ENCODE peak calls at places on chromosomes 11 and 22, in four cellular contexts. X is WERI-Rb-1, U is iPS DF 6.9, L is brain microvascular endothelial cell. G is an unnamed sample.

GRCh38 chr11:2940930-2941821 is 12.0 kb upstream of the PHLDA2 start:
- DNase-seq in U (no peak), L (no peak), X (no peak), G (peak; percentile 18)

GRCh38 chr11:32884770-32885384 is 7.7 kb upstream of the QSER1 start:
- DNase-seq in U (no peak), X (no peak), L (peak; percentile 9), G (peak; percentile 15)

GRCh38 chr11:10400856-10401255 is 54.2 kb upstream of the AMPD3 start:
- DNase-seq in X (no peak), U (no peak), L (no peak), G (no peak)

GRCh38 chr11:31645747-31646146 is 136.2 kb downstream of the ELP4 start:
- DNase-seq in L (peak; percentile 82), U (no peak), X (no peak), G (peak; percentile 90)

GRCh38 chr11:65501530-65502273 is 2.9 kb downstream of the MALAT1 start:
- DNase-seq in U (no peak), L (peak; percentile 44), X (no peak), G (no peak)

GRCh38 chr11:72568861-72569260 is 105.4 kb downstream of the PDE2A start:
- DNase-seq in L (peak; percentile 12), X (no peak), U (no peak), G (peak; percentile 61)

GRCh38 chr22:23107487-23108323 is 34.1 kb downstream of the RSPH14 start:
- DNase-seq in L (no peak), U (no peak), X (peak; percentile 89), G (no peak)

GRCh38 chr11:44130751-44131150 is 35.3 kb downstream of the EXT2 start:
- DNase-seq in X (no peak), U (no peak), L (peak; percentile 24), G (no peak)

GRCh38 chr11:120548682-120549209 is 37.2 kb downstream of the GRIK4 start:
- DNase-seq in L (no peak), X (no peak), U (no peak), G (no peak)

GRCh38 chr11:66277475-66278391 is at the start of gene CNIH2:
- DNase-seq in U (no peak), X (peak; percentile 42), L (no peak), G (no peak)

GRCh38 chr11:2135648-2136201 is 3.5 kb downstream of the IGF2 start:
- DNase-seq in L (no peak), U (no peak), X (no peak), G (no peak)

GRCh38 chr11:121451178-121451981 is 734 bp upstream of the SORL1 start:
- DNase-seq in L (no peak), X (no peak), U (no peak), G (no peak)

GRCh38 chr22:26172389-26172990 is 3.2 kb downstream of the SEZ6L start:
- DNase-seq in X (peak; percentile 77), L (peak; percentile 20), U (no peak), G (peak; percentile 30)

GRCh38 chr11:119205080-119205479 is 1.1 kb upstream of the CBL start:
- DNase-seq in L (no peak), X (no peak), U (no peak), G (no peak)

GRCh38 chr11:72144807-72145565 is 9.5 kb downstream of the FOLR3 start:
- DNase-seq in L (peak; percentile 26), U (no peak), X (no peak), G (peak; percentile 89)

GRCh38 chr22:30340911-30341685 is 14.4 kb upstream of the TBC1D10A start:
- DNase-seq in X (no peak), L (no peak), U (no peak), G (no peak)

GRCh38 chr11:65644837-65645236 is 6.9 kb downstream of the SIPA1 start:
- DNase-seq in L (no peak), U (no peak), X (no peak), G (no peak)

GRCh38 chr11:5204787-5205186 is 4.3 kb upstream of the OR51V1 start:
- DNase-seq in U (peak; percentile 20), L (peak; percentile 69), X (peak; percentile 6), G (peak; percentile 69)

GRCh38 chr11:69364901-69365300 is 70.9 kb downstream of the MYEOV start:
- DNase-seq in U (no peak), X (no peak), L (no peak), G (no peak)

GRCh38 chr11:44179173-44179572 is 83.7 kb downstream of the EXT2 start:
- DNase-seq in U (no peak), L (no peak), X (no peak), G (no peak)

GRCh38 chr11:18005376-18006129 is 7.3 kb downstream of the SERGEF start:
- DNase-seq in X (no peak), L (no peak), U (no peak), G (no peak)

GRCh38 chr11:64250875-64251721 is at the start of gene PLCB3:
- DNase-seq in X (peak; percentile 66), L (no peak), U (no peak), G (no peak)

DNA sequence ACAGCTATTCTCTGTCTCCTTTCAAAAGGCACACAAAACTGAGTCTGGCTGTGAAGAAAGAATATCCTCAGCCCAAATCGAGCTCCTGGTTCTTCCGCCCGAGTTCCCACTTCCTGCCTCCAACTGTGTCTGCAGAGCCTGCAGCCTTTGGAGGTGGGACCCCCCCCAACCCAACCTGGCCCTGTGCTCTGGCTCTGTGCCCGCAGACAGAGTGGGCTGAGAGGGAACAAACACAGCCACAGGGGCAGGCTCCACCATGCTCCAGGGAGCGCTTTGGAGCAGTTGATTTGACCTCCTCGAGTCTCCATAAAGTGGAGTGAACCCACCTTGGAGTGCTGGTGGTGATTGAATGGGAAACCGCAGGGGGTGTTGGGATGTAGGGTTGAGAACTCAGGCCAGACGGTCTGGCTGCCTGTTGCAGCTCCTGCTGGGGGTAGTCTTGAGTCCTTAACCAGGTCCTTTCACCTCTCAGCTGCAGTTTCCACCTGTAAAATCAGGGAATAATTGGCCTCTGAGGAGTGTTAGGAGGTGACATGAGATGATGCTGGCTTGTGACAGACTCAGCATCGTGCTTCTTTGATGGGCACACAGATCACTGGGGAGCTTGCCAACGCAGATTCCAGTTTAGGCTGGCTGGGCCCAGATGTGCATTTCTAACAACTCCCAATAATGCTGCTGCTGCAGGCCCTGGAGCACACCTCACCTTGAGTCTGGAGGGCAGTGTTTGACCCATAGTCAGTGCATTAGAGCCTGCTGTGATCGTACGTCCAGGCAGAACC is 11.4 kb downstream of the DAGLA start:
- DNase-seq in L (no peak), U (no peak), X (no peak), G (no peak)
- H3K27me3 ChIP-seq in L (no peaks in the 10 kb centered on the region), U (no peaks in the 10 kb centered on the region), X (no peaks in the 10 kb centered on the region), G (peaks cover 2% of the 10 kb centered on the region)

DNA sequence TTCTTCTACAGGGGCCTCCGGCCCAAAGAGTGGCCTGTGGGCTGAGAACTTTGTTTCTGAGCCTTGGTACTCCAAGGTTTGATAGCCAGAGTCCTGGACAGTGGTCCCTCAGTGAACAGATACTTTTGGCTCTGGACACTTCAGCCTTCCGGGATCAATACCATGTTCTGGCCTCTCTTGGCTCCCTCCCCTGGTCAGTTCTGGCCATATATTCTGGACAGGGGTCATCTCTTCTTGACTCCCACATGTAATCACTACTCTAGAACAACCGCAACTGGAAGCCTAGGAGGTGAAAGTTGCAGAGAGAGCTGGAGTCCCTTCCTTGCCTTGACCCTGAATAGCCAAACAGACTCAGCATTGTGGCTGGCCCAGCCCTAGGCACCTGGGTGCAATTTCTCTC is 2.3 kb downstream of the RTN4RL2 start:
- DNase-seq in X (no peak), U (no peak), L (no peak), G (no peak)
- H3K27me3 ChIP-seq in X (peaks cover 90% of the 10 kb centered on the region), U (peaks cover 11% of the 10 kb centered on the region), L (peaks cover 46% of the 10 kb centered on the region), G (peaks cover 35% of the 10 kb centered on the region)

GRCh38 chr11:61609000-61609969 is 28.4 kb upstream of the SYT7 start:
- DNase-seq in L (no peak), X (peak; percentile 79), U (no peak), G (no peak)
- H3K27me3 ChIP-seq in L (peaks cover 19% of the 10 kb centered on the region), X (no peaks in the 10 kb centered on the region), U (no peaks in the 10 kb centered on the region), G (peaks cover 2% of the 10 kb centered on the region)

GRCh38 chr11:45871638-45872037 is 13.8 kb upstream of the MAPK8IP1 start:
- DNase-seq in X (no peak), L (no peak), U (no peak), G (no peak)

GRCh38 chr11:45864041-45864440 is 16.8 kb downstream of the CRY2 start:
- DNase-seq in X (no peak), L (no peak), U (no peak), G (no peak)

GRCh38 chr11:45872513-45873356 is 12.7 kb upstream of the MAPK8IP1 start:
- DNase-seq in L (peak; percentile 82), X (peak; percentile 79), U (peak; percentile 70), G (peak; percentile 74)

GRCh38 chr11:45870706-45871105 is 14.7 kb upstream of the MAPK8IP1 start:
- DNase-seq in L (no peak), U (no peak), X (no peak), G (no peak)

DNA sequence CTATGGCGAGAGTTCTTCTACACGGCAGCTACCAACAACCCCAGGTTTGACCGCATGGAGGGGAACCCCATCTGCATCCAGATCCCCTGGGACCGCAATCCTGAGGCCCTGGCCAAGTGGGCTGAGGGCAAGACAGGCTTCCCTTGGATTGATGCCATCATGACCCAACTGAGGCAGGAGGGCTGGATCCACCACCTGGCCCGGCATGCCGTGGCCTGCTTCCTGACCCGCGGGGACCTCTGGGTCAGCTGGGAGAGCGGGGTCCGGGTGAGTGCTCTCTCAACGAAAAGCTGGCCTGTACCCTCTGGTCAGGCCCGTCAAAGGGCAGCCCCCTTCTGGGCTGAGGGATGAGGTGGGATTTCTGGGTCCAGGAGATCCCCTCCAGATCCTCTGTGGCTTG is 15.9 kb upstream of the MAPK8IP1 start:
- DNase-seq in X (no peak), L (no peak), U (no peak), G (no peak)
- H3K27me3 ChIP-seq in X (no peaks in the 10 kb centered on the region), L (no peaks in the 10 kb centered on the region), U (no peaks in the 10 kb centered on the region), G (no peaks in the 10 kb centered on the region)

GRCh38 chr11:134131628-134132244 is 62.9 kb downstream of the JAM3 start:
- DNase-seq in X (no peak), L (no peak), U (no peak), G (no peak)
- H3K27me3 ChIP-seq in X (no peaks in the 10 kb centered on the region), L (no peaks in the 10 kb centered on the region), U (no peaks in the 10 kb centered on the region), G (no peaks in the 10 kb centered on the region)

GRCh38 chr11:11857769-11858168 is 16.0 kb downstream of the USP47 start:
- DNase-seq in L (no peak), X (no peak), U (no peak), G (no peak)
- H3K27me3 ChIP-seq in L (no peaks in the 10 kb centered on the region), X (no peaks in the 10 kb centered on the region), U (no peaks in the 10 kb centered on the region), G (no peaks in the 10 kb centered on the region)

DNA sequence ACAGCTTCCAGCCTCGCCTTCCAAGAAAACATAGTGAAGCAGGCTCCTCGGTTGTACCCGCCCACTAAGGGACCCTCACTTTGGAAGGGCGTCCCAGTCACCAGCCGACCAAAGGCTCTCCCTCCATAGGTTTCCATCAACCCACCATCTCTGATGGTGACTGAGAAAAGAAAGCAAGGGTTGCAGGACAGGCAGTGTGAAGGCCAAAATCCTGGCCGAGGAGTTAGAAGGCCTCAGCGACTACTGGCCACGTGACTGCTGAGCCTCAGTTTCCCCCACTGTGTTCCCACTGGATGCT is 2.7 kb downstream of the FXYD6 start:
- DNase-seq in L (no peak), U (no peak), X (no peak), G (no peak)
- H3K27me3 ChIP-seq in L (peaks cover 61% of the 10 kb centered on the region), U (no peaks in the 10 kb centered on the region), X (no peaks in the 10 kb centered on the region), G (peaks cover 39% of the 10 kb centered on the region)

G was measured in bronchial epithelial cell.